ENCODE peak calls at places on chromosome 4, in six cellular contexts. I is ovary, D is neural crest cell, N is type B pancreatic cell, H is AG09319, L is psoas muscle. G is an unnamed sample.

GRCh38 chr4:7206856-7207567 is 14.7 kb downstream of the SORCS2 start:
- DNase-seq in N (no peak), D (no peak), H (peak), L (peak), I (peak), G (no peak)

GRCh38 chr4:57305836-57306235 is 195.7 kb upstream of the IGFBP7 start:
- DNase-seq in H (no peak), D (no peak), L (no peak), N (no peak), I (no peak), G (no peak)

GRCh38 chr4:137694138-137694537 is 161.8 kb upstream of the PCDH18 start:
- DNase-seq in I (no peak), D (no peak), H (no peak), N (no peak), L (peak), G (no peak)

GRCh38 chr4:164768516-164768915 is 14.6 kb downstream of the SMIM31 start:
- DNase-seq in I (no peak), H (no peak), L (no peak), N (no peak), D (no peak), G (no peak)

GRCh38 chr4:182486895-182487294 is 243.7 kb downstream of the TENM3 start:
- DNase-seq in L (no peak), N (no peak), D (no peak), I (no peak), H (no peak), G (no peak)

GRCh38 chr4:7168106-7168505 is 24.2 kb upstream of the SORCS2 start:
- DNase-seq in I (no peak), D (no peak), L (no peak), H (no peak), N (no peak), G (no peak)

GRCh38 chr4:114780205-114780604 is 181.6 kb downstream of the UGT8 start:
- DNase-seq in I (no peak), D (no peak), H (no peak), N (no peak), L (no peak), G (peak)

GRCh38 chr4:184544711-184545409 is 70.5 kb upstream of the IRF2 start:
- DNase-seq in N (no peak), L (no peak), D (no peak), I (no peak), H (no peak), G (no peak)

GRCh38 chr4:78954048-78954666 is 14.9 kb upstream of the PAQR3 start:
- DNase-seq in D (peak), H (no peak), L (no peak), N (no peak), I (no peak), G (no peak)

GRCh38 chr4:168480991-168481588 is 798 bp upstream of the DDX60L start:
- DNase-seq in H (no peak), N (no peak), L (no peak), I (no peak), D (no peak), G (no peak)

GRCh38 chr4:150004481-150004880 is 73.8 kb upstream of the DCLK2 start:
- DNase-seq in H (no peak), D (no peak), N (no peak), I (no peak), L (no peak), G (no peak)

GRCh38 chr4:104210420-104210819 is 284.3 kb downstream of the CXXC4 start:
- DNase-seq in L (no peak), D (no peak), I (no peak), H (no peak), N (no peak), G (no peak)

DNA sequence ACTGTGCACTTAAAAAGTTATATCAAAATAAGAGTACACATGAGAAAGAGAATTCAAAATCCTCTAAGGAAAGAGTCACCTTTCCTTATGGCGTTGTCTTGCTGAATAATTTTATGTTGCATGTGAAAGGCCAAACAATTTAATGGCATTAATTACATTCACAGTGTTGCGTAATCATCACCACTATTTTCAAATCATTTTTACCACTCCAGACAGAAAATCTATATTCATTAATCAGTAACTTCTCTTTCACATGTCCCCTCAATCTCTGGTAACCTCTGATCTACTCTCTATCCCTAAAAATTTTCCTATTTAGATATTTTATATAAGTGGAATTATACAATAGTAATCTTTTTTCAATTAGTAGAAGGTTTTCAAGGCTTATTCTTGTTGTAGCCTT is 283.0 kb downstream of the CXXC4 start:
- DNase-seq in H (no peak), D (no peak), L (no peak), I (no peak), N (no peak), G (no peak)
- TF ChIP-seq CTCF in H (no peak), D (no peak), L (no peak), I (no peak), N (no peak), G (no peak)

GRCh38 chr4:152369903-152370296 is 166.0 kb downstream of the FBXW7 start:
- DNase-seq in N (no peak), I (no peak), H (no peak), L (no peak), D (no peak), G (no peak)
- TF ChIP-seq CTCF in N (peak), I (no peak), H (peak), L (peak), D (peak), G (peak)

GRCh38 chr4:76811604-76812412 is 86.1 kb downstream of the SOWAHB start:
- DNase-seq in I (peak), N (no peak), L (no peak), H (no peak), D (no peak), G (no peak)
- TF ChIP-seq CTCF in I (no peak), N (no peak), L (no peak), H (no peak), D (no peak), G (no peak)

DNA sequence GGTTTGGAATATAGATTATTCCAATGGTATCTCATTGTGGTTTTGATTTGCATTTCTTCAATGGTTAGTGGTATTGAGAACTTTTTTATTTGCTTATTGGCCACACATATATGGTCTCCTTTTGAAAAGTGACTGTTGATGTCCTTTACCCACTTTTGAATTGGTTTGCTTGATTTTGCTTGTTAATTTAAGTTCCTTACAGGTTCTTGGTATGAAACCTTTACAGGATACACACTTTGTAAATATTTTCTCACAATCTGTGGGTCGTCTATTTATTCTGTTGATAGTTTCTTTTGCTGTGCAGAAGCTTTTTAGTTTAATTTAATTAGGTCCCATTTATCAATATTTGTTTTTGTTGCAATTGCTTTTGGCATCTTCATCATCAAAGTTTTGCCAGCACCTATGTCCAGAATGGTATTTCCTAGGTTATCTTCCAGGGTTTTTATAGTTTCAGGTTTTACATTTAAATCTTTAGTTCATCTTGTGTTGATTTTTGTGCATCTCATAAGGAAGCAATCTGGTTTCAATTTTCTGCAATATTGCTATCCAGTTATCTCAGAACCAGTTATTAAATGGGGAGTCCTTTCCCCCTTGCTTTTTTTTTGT is 475.7 kb upstream of the PABPC4L start:
- DNase-seq in H (no peak), L (no peak), N (no peak), I (no peak), D (no peak), G (no peak)
- TF ChIP-seq CTCF in H (no peak), L (no peak), N (no peak), I (no peak), D (no peak), G (no peak)

DNA sequence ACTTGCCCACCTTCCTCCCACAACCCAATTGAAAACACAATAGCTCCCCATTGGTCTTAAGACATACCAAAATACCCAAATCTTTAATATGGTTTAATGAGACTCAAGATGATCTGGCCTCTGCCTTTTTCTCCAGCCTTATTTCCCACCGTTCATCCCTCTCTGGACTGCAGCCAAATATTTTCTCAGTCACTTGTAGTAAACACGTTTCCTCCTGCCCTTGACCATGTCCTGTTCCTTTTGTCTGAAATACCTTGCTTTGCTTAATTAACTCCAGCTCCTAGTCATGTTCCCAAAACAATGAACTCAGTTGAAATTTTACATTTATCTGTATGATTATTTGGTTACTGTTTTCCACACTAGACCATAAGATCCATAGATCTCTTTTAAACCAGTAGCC is 8.4 kb upstream of the NUP54 start:
- DNase-seq in D (no peak), N (no peak), H (no peak), L (no peak), I (no peak), G (no peak)
- TF ChIP-seq CTCF in D (no peak), N (no peak), H (no peak), L (no peak), I (no peak), G (no peak)

GRCh38 chr4:155972098-155972497 is 18.4 kb upstream of the CTSO start:
- DNase-seq in D (no peak), I (no peak), N (no peak), L (no peak), H (no peak), G (no peak)
- TF ChIP-seq CTCF in D (peak), I (no peak), N (peak), L (peak), H (peak), G (peak)

GRCh38 chr4:175253184-175253902 is 335.2 kb downstream of the ADAM29 start:
- DNase-seq in D (no peak), N (no peak), H (no peak), L (no peak), I (no peak), G (no peak)
- TF ChIP-seq CTCF in D (peak), N (peak), H (no peak), L (no peak), I (no peak), G (peak)

GRCh38 chr4:125529071-125529470 is 214.3 kb downstream of the FAT4 start:
- DNase-seq in I (no peak), N (no peak), D (no peak), L (no peak), H (no peak), G (no peak)

GRCh38 chr4:125520258-125520990 is 205.7 kb downstream of the FAT4 start:
- DNase-seq in I (no peak), N (no peak), L (no peak), H (no peak), D (no peak), G (no peak)

GRCh38 chr4:125522588-125522987 is 207.8 kb downstream of the FAT4 start:
- DNase-seq in D (no peak), N (no peak), L (no peak), I (no peak), H (no peak), G (no peak)

GRCh38 chr4:125522992-125523391 is 208.2 kb downstream of the FAT4 start:
- DNase-seq in N (no peak), I (no peak), L (no peak), H (no peak), D (no peak), G (no peak)

DNA sequence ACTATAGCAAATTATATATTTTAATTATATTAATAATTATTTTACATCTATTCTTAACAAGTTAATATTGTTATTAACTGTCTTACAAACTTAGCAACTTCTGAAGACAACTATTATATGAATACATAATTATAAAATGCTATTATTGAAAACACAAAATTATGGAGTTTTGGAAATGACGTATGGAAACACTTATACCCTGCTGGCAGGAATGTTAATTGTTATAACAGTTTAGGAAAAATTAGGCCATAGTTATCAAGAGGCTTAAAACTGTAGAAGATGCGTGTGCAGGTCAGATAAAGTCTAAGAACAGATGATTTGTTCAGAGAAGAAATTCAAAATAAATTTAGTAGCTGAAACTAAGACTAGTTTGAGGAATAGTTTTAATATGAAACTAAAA is 211.7 kb downstream of the FAT4 start:
- DNase-seq in I (no peak), L (no peak), H (no peak), D (no peak), N (no peak), G (no peak)
- TF ChIP-seq CTCF in I (no peak), L (peak), H (no peak), D (peak), N (peak), G (peak)

DNA sequence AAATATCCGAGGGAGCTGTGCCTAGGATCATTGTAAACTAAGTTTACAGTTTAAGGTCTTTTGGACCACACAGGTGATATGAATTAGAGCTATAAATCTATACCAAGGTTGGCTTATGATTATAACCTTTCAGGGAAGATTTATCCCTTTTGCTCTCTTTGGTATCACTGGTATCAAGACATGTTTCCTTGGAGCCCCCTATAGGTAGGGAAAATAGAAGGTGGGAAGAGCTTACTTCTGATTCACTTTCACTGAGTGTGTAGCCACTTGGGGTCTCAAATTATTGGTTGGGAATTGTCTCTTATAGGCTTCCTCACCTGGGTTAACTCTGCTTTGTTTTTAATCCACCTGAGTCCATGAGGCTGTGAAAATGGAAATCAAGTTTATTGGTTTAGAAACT is 262.1 kb upstream of the NR3C2 start:
- DNase-seq in H (no peak), I (no peak), N (no peak), D (no peak), L (no peak), G (no peak)
- TF ChIP-seq CTCF in H (no peak), I (no peak), N (no peak), D (no peak), L (no peak), G (no peak)

G was measured in progenitor cell of endocrine pancreas.